ENCODE peak calls at places on chromosomes 12 and 14, in ten cellular contexts. Y, X, E, I, G, A, O, R, V and T are unnamed samples.

GRCh38 chr14:49339130-49339529 is 247.1 kb downstream of the RPS29 start:
- DNase-seq in V (no peak), R (no peak), X (no peak), G (no peak), E (no peak), I (no peak), O (no peak), A (no peak), Y (no peak), T (no peak)

GRCh38 chr14:97185186-97185585 is 388.0 kb downstream of the VRK1 start:
- DNase-seq in G (no peak), R (no peak), E (peak), I (peak), A (no peak), O (peak), Y (no peak), X (peak), V (no peak), T (no peak)

GRCh38 chr14:51014086-51014485 is 69.8 kb upstream of the PYGL start:
- DNase-seq in O (no peak), X (no peak), V (no peak), G (no peak), R (no peak), A (peak), E (peak), I (peak), Y (no peak), T (no peak)

GRCh38 chr12:13339538-13339937 is 143.0 kb downstream of the EMP1 start:
- DNase-seq in Y (no peak), I (peak), V (no peak), E (peak), R (no peak), G (no peak), A (no peak), O (no peak), X (no peak), T (no peak)

GRCh38 chr14:55440385-55440784 is at the start of gene TBPL2:
- DNase-seq in A (no peak), I (no peak), G (no peak), V (no peak), E (no peak), R (no peak), Y (no peak), O (no peak), X (no peak), T (no peak)

GRCh38 chr12:54608786-54609185 is 20.3 kb upstream of the PPP1R1A start:
- DNase-seq in A (no peak), G (no peak), Y (no peak), E (no peak), X (no peak), R (no peak), O (no peak), V (no peak), I (no peak), T (no peak)

GRCh38 chr12:131112016-131112415 is 158.3 kb downstream of the ADGRD1 start:
- DNase-seq in O (no peak), E (peak), A (no peak), V (no peak), G (no peak), I (no peak), X (no peak), R (no peak), Y (no peak), T (no peak)

GRCh38 chr12:45674583-45674982 is 54.9 kb upstream of the ARID2 start:
- DNase-seq in A (peak), X (peak), V (no peak), E (peak), G (no peak), R (no peak), Y (no peak), I (peak), O (peak), T (no peak)

GRCh38 chr12:12007001-12007712 is 63.6 kb upstream of the BCL2L14 start:
- DNase-seq in Y (peak), I (peak), V (no peak), G (no peak), E (peak), A (no peak), R (no peak), X (no peak), O (no peak), T (no peak)

GRCh38 chr12:24510581-24511125 is 438.2 kb downstream of the BCAT1 start:
- DNase-seq in E (no peak), O (no peak), A (no peak), G (no peak), X (no peak), R (no peak), V (no peak), I (no peak), Y (no peak), T (no peak)

GRCh38 chr12:11725616-11726015 is 76.1 kb downstream of the ETV6 start:
- DNase-seq in X (no peak), V (no peak), I (no peak), R (no peak), A (no peak), G (no peak), E (no peak), Y (no peak), O (no peak), T (no peak)